ENCODE peak calls at places on chromosomes 1 and 21, in six cellular contexts. H is esophagus squamous epithelium, Y is suprapubic skin, I is lower lobe of right lung, A is IMR-90, R is hepatocyte. M is an unnamed sample. For H3K4me1 and H3K9me3, the result is how much of the 10 kb centered on the place peaks cover.

GRCh38 chr1:244730153-244730933 is 77.4 kb downstream of the DESI2 start:
- DNase-seq in A (peak), H (no peak), Y (no peak), I (peak), R (peak), M (no peak)

GRCh38 chr1:211135342-211135950 is 1.5 kb upstream of the KCNH1 start:
- DNase-seq in Y (no peak), A (peak), H (no peak), R (peak), I (no peak), M (no peak)

GRCh38 chr1:38006008-38006828 is 904 bp upstream of the FHL3 start:
- DNase-seq in I (no peak), Y (no peak), R (no peak), H (no peak), A (no peak), M (no peak)

GRCh38 chr1:166972193-166972592 is 3.1 kb downstream of the ILDR2 start:
- DNase-seq in H (no peak), Y (no peak), I (no peak), R (no peak), A (no peak), M (no peak)

GRCh38 chr1:19974822-19975416 is 4.5 kb downstream of the PLA2G2A start:
- DNase-seq in R (peak), Y (no peak), H (no peak), I (no peak), A (peak), M (no peak)

GRCh38 chr1:5847013-5847654 is 145.1 kb downstream of the NPHP4 start:
- DNase-seq in R (peak), I (no peak), Y (no peak), H (no peak), A (peak), M (no peak)

GRCh38 chr1:228219962-228220780 is 12.3 kb downstream of the OBSCN start:
- DNase-seq in Y (no peak), R (no peak), A (no peak), H (no peak), I (no peak), M (no peak)

GRCh38 chr1:213122514-213122929 is 71.5 kb downstream of the RPS6KC1 start:
- DNase-seq in I (no peak), A (peak), Y (no peak), R (peak), H (no peak), M (no peak)

GRCh38 chr21:44510508-44511218 is 29.3 kb downstream of the KRTAP10-1 start:
- DNase-seq in H (no peak), Y (no peak), A (no peak), I (peak), R (peak), M (no peak)

GRCh38 chr1:90147093-90147492 is 152.2 kb downstream of the ZNF326 start:
- DNase-seq in H (no peak), R (no peak), A (no peak), I (no peak), Y (no peak), M (no peak)
- TF ChIP-seq CTCF in H (no peak), R (no peak), A (no peak), I (no peak), Y (no peak), M (no peak)

GRCh38 chr1:231240531-231240882 is 505 bp upstream of the GNPAT start:
- DNase-seq in I (no peak), H (no peak), Y (no peak), A (peak), R (peak), M (no peak)

GRCh38 chr1:231236938-231237337 is 4.1 kb upstream of the GNPAT start:
- DNase-seq in H (no peak), R (no peak), I (no peak), A (no peak), Y (no peak), M (no peak)

GRCh38 chr1:231236131-231236571 is 4.9 kb upstream of the GNPAT start:
- DNase-seq in A (no peak), Y (no peak), R (no peak), H (no peak), I (no peak), M (no peak)

GRCh38 chr1:231235526-231235925 is 5.5 kb upstream of the GNPAT start:
- DNase-seq in R (no peak), I (no peak), Y (no peak), H (no peak), A (no peak), M (no peak)

DNA sequence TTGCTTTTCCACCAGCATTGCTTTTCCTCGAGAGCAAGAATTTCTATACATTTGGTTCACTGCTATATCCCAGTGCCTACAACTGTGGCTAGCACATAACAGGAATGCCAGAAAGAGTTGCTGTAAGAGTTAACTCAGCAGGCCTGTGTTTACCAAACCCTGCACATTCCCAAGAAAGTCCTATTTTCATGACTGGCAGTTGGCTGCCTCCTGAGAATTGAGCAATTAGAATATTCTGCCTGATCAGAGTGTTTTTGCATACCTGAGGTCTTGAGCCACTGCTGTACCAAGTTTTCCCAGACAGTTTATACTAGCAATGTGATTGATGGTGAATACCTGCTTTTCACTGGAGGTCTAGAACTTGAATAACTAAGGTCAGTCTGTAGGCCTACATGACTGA is 2.7 kb upstream of the GNPAT start:
- DNase-seq in R (no peak), I (no peak), H (no peak), A (no peak), Y (no peak), M (no peak)
- H3K4me1 ChIP-seq in R (under half), I (under half), H (under half), A (under half), Y (under half), M (under half)

GRCh38 chr1:200550367-200550766 is 70.2 kb downstream of the KIF14 start:
- DNase-seq in I (no peak), R (no peak), H (no peak), Y (no peak), A (peak), M (no peak)

GRCh38 chr1:200542162-200542561 is 78.4 kb downstream of the KIF14 start:
- DNase-seq in I (no peak), A (no peak), Y (no peak), R (no peak), H (no peak), M (no peak)

DNA sequence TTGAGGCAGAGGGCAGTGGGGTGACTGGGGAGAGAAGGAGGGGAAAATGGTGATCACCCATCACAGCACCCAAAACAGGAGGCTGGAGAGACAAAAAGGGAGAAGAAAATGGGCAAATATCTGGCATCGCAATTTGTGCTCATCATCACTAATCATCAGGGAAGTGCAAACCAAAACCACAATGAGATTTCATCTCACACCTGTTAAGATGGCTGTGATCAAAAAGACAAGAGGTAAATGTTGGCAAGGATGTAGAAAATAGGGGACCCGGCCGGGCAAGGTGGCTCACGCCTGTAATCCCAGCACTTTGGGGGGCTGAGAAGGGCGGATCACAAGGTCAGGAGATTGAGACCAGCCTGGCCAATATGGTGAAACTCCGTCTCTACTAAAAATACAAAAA is 74.0 kb downstream of the KIF14 start:
- DNase-seq in H (no peak), Y (no peak), I (no peak), A (no peak), R (no peak), M (no peak)
- H3K9me3 ChIP-seq in H (under half), Y (under half), I (under half), A (under half), R (under half), M (under half)

DNA sequence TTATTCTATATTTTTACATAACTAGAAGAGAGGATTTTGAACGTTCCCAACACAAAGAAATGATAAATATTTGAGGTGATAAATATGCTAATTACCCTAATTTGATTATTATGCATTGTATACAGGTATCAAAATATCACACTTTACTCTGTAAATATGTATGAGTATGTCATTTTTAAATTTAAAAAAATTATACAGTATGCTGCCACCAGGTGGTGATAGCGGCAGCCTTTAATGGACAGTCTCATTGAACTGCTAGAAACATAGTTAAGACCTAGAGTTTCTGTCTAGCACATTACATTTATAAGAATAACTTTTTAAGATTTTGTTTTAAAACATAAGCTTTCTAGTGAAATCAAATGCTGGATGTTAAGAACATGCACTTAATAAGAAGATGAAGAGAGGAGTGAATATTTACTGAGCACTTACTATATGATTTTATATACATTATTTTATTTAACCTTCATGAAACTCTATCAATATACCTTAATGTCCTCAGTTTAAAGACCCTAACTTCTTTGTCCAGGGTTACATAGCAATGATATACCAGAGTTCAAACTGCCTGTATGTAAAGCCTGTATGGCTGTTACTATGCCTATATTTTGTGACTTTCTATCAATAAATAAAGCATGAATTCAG is 207.1 kb downstream of the NUF2 start:
- DNase-seq in H (no peak), Y (no peak), I (no peak), A (peak), R (peak), M (no peak)
- TF ChIP-seq CTCF in H (peak), Y (no peak), I (peak), A (peak), R (peak), M (peak)

GRCh38 chr1:36151133-36151844 is 2.0 kb upstream of the TRAPPC3 start:
- DNase-seq in I (no peak), H (no peak), Y (no peak), R (no peak), A (no peak), M (no peak)
- H3K4me1 ChIP-seq in I (half or more), H (under half), Y (half or more), R (under half), A (under half), M (under half)

DNA sequence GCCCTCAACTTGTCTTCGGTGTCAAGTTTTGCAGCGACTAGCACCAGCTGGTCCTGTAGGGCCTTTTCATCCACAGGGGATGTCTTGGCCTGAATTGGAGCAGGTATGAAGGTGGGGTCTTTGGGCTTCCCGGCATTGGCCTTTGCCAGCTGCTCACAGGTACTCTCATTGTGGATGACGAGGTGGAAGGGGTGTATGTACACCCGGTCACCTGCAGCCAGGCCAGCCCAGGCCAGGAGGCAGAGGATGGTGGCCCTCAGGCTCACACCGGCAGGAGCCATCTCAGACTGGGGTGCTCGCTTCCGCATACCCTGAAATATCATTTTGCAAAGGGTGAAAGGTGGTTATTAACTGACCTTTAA is 3.4 kb downstream of the AGT start:
- DNase-seq in R (no peak), I (no peak), A (no peak), Y (no peak), H (no peak), M (no peak)
- H3K9me3 ChIP-seq in R (under half), I (under half), A (under half), Y (under half), H (under half), M (under half)

GRCh38 chr21:31644648-31645047 is 14.8 kb upstream of the SOD1 start:
- DNase-seq in H (no peak), I (no peak), A (no peak), R (no peak), Y (no peak), M (no peak)
- TF ChIP-seq CTCF in H (no peak), I (no peak), A (no peak), R (no peak), Y (no peak), M (no peak)

GRCh38 chr1:40057310-40058030 is 16.9 kb downstream of the CAP1 start:
- DNase-seq in R (no peak), Y (no peak), I (no peak), A (no peak), H (no peak), M (no peak)
- H3K4me1 ChIP-seq in R (under half), Y (under half), I (half or more), A (under half), H (under half), M (half or more)

M was measured in thoracic aorta.